ENCODE peak calls at places on chromosome 3, in four cellular contexts. E is AG04450, F is bronchial epithelial cell, R is GM12865. Y is an unnamed sample.
A peak's percentile ranks its signal among the peaks of the same experiment; 100 is the strongest.

GRCh38 chr3:25830373-25831305 is 40.7 kb downstream of the OXSM start:
- DNase-seq in E (no peak), F (no peak), R (no peak), Y (no peak)

GRCh38 chr3:160401301-160402095 is 2.0 kb downstream of the SMC4 start:
- DNase-seq in E (peak; percentile 55), F (peak; percentile 46), R (peak; percentile 45), Y (peak; percentile 71)

GRCh38 chr3:141274411-141275031 is 42.9 kb downstream of the PXYLP1 start:
- DNase-seq in E (no peak), F (no peak), R (no peak), Y (peak; percentile 11)

GRCh38 chr3:133895208-133896001 is at the start of gene RAB6B:
- DNase-seq in E (no peak), F (no peak), R (peak; percentile 21), Y (peak; percentile 39)

GRCh38 chr3:25592510-25592968 is 72.2 kb downstream of the TOP2B start:
- DNase-seq in E (no peak), F (peak; percentile 76), R (no peak), Y (peak; percentile 84)

GRCh38 chr3:72818092-72818721 is 30.0 kb downstream of the SHQ1 start:
- DNase-seq in E (no peak), F (peak; percentile 34), R (peak; percentile 17), Y (peak; percentile 34)

GRCh38 chr3:113312416-113312815 is 101.1 kb downstream of the BOC start:
- DNase-seq in E (no peak), F (no peak), R (no peak), Y (no peak)

GRCh38 chr3:42043116-42043796 is 47.9 kb upstream of the TRAK1 start:
- DNase-seq in E (no peak), F (no peak), R (no peak), Y (no peak)

GRCh38 chr3:197854596-197855343 is 63.7 kb downstream of the LRCH3 start:
- DNase-seq in E (peak; percentile 94), F (peak; percentile 92), R (no peak), Y (peak; percentile 92)

GRCh38 chr3:46359748-46360509 is 6.0 kb downstream of the CCR2 start:
- DNase-seq in E (no peak), F (no peak), R (peak; percentile 79), Y (peak; percentile 29)

GRCh38 chr3:61730058-61730457 is 168.7 kb downstream of the PTPRG start:
- DNase-seq in E (no peak), F (no peak), R (no peak), Y (no peak)

GRCh38 chr3:14876942-14877341 is 58.2 kb downstream of the FGD5 start:
- DNase-seq in E (no peak), F (peak; percentile 19), R (no peak), Y (peak; percentile 36)

GRCh38 chr3:128794067-128794768 is 68.2 kb downstream of the RAB7A start:
- DNase-seq in E (peak; percentile 23), F (peak; percentile 99), R (peak; percentile 45), Y (peak; percentile 98)

GRCh38 chr3:18307529-18307928 is 117.6 kb downstream of the SATB1 start:
- DNase-seq in E (no peak), F (peak; percentile 73), R (no peak), Y (peak; percentile 57)

GRCh38 chr3:72862314-72863090 is 14.3 kb upstream of the SHQ1 start:
- DNase-seq in E (no peak), F (no peak), R (no peak), Y (no peak)

GRCh38 chr3:122233109-122233952 is 49.9 kb downstream of the CASR start:
- DNase-seq in E (no peak), F (no peak), R (peak; percentile 87), Y (no peak)

GRCh38 chr3:117589454-117589853 is 879.9 kb downstream of the TUSC7 start:
- DNase-seq in E (no peak), F (peak; percentile 2), R (no peak), Y (no peak)

GRCh38 chr3:50248387-50248786 is 12.4 kb downstream of the GNAI2 start:
- DNase-seq in E (no peak), F (peak; percentile 71), R (no peak), Y (peak; percentile 76)

GRCh38 chr3:142053835-142054234 is 95.5 kb downstream of the TFDP2 start:
- DNase-seq in E (no peak), F (peak; percentile 4), R (no peak), Y (no peak)

GRCh38 chr3:186760141-186760813 is 23.1 kb upstream of the EIF4A2 start:
- DNase-seq in E (no peak), F (peak; percentile 99), R (no peak), Y (peak; percentile 97)

GRCh38 chr3:136251511-136251910 is 1.4 kb downstream of the PCCB start:
- DNase-seq in E (no peak), F (peak; percentile 30), R (no peak), Y (peak; percentile 63)

GRCh38 chr3:126782554-126782953 is 78.5 kb downstream of the CHCHD6 start:
- DNase-seq in E (peak; percentile 48), F (peak; percentile 99), R (no peak), Y (peak; percentile 98)

GRCh38 chr3:183230826-183231225 is 22.2 kb upstream of the B3GNT5 start:
- DNase-seq in E (no peak), F (no peak), R (no peak), Y (no peak)

GRCh38 chr3:30984855-30985793 is 90.7 kb upstream of the GADL1 start:
- DNase-seq in E (no peak), F (no peak), R (peak; percentile 10), Y (no peak)

GRCh38 chr3:44419159-44419922 is 58.1 kb downstream of the ZNF445 start:
- DNase-seq in E (no peak), F (no peak), R (no peak), Y (no peak)

GRCh38 chr3:55622116-55622515 is 135.0 kb upstream of the WNT5A start:
- DNase-seq in E (no peak), F (peak; percentile 52), R (peak; percentile 41), Y (peak; percentile 35)

GRCh38 chr3:68977486-68978167 is 35.9 kb downstream of the EOGT start:
- DNase-seq in E (no peak), F (no peak), R (no peak), Y (no peak)

GRCh38 chr3:188244395-188244861 is 90.5 kb downstream of the LPP start:
- DNase-seq in E (no peak), F (peak; percentile 82), R (no peak), Y (peak; percentile 74)

GRCh38 chr3:66642015-66642414 is 141.2 kb upstream of the LRIG1 start:
- DNase-seq in E (no peak), F (peak; percentile 34), R (no peak), Y (peak; percentile 27)

GRCh38 chr3:170724599-170724998 is 138.7 kb upstream of the SLC7A14 start:
- DNase-seq in E (no peak), F (peak; percentile 52), R (no peak), Y (peak; percentile 47)

GRCh38 chr3:192917258-192917507 is 473 bp downstream of the MB21D2 start:
- DNase-seq in E (no peak), F (no peak), R (no peak), Y (no peak)

GRCh38 chr3:191376742-191377141 is 46.4 kb upstream of the UTS2B start:
- DNase-seq in E (no peak), F (peak; percentile 46), R (no peak), Y (peak; percentile 71)

GRCh38 chr3:37863552-37863865 is 1.8 kb downstream of the CTDSPL start:
- DNase-seq in E (no peak), F (no peak), R (no peak), Y (no peak)

GRCh38 chr3:37862712-37863551 is 1.3 kb downstream of the CTDSPL start:
- DNase-seq in E (no peak), F (peak; percentile 37), R (no peak), Y (peak; percentile 47)

GRCh38 chr3:37862219-37862711 is 585 bp downstream of the CTDSPL start:
- DNase-seq in E (no peak), F (peak; percentile 42), R (no peak), Y (peak; percentile 67)

GRCh38 chr3:37859908-37860199 is 1.8 kb upstream of the CTDSPL start:
- DNase-seq in E (no peak), F (no peak), R (no peak), Y (no peak)

DNA sequence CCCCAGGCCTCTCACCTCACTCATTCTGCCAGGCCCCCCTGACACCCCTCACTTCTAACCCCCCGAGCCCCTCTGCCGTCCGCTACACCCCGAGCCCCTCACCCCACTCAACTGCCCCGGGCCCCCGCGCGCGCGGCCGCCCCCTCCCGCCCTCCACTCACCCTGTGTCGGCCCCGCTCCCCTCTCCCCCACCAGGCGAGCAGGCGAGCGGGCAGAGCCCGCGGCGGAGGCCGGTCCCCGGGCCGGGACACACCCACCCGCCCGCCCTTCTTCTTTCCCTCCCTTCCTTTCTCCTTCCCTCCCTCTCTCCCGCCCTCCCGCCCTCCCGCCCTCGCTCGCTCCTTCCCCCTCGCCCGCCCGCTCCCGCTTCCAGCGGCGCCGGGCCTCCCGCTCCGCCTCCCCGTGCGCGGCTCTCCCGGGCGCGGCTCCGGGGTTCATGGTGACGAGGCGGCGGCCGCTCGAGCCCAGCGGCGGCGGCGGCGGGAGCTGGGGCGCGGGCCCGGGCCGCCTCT is at the start of gene CTDSPL:
- DNase-seq in E (no peak), F (peak; percentile 21), R (no peak), Y (peak; percentile 72)
- H3K4me3 ChIP-seq in E (peak within 1 kb of the TSS; percentile 91), F (peak within 1 kb of the TSS; percentile 54), R (peak within 1 kb of the TSS; percentile 5), Y (peak within 1 kb of the TSS; percentile 69)

GRCh38 chr3:23712656-23713559 is 92.8 kb upstream of the UBE2E1 start:
- DNase-seq in E (peak; percentile 81), F (peak; percentile 28), R (no peak), Y (peak; percentile 42)
- TF ChIP-seq CTCF in E (peak; percentile 3), F (no peak), R (no peak), Y (no peak)

DNA sequence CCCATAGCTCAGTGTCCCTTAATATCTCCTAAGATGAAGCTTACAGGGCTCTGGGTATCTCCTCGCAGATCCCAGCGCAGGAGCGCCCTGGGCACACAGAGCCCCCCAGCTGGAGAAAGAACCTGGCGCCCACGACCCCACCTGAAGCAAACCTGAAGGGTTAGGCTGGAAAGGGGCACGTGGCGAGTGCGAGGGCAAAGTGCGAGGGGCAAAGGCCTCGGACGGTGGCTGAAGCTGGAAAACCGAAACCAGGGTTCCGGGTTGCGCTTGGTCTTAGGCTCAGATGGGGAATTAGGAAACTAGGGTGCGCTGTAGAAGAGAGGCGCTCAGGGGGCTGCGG is 3.9 kb downstream of the SOX14 start:
- DNase-seq in E (no peak), F (no peak), R (no peak), Y (no peak)
- H3K4me3 ChIP-seq in E (peak overlapping the region; percentile 29), F (peak overlapping the region; percentile 12), R (no peak overlapping the region), Y (peak overlapping the region; percentile 25)

DNA sequence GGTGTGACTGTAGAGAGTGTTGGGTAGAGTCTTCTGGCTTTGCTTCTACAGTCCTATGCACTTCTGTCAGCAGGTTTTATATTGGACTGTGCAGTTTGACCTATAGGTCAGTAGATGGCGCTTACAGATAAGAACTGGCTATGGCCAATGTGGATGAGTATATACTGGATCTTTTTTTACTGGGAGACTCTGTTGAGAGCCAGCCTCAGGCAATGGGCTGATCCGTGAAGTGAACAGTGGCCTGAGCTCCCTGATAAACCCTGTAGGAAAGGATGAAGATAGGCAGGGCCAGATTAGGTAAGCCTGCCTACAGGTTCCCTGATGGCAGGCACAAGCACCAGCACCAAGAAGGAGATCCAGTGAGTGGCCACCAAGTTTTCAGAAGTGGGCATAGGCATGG is 325.9 kb upstream of the SGO1 start:
- DNase-seq in E (peak; percentile 3), F (peak; percentile 61), R (peak; percentile 31), Y (peak; percentile 71)
- TF ChIP-seq CTCF in E (peak; percentile 71), F (peak; percentile 66), R (peak; percentile 64), Y (peak; percentile 86)

GRCh38 chr3:143120716-143121239 is 1.2 kb downstream of the CHST2 start:
- DNase-seq in E (no peak), F (no peak), R (peak; percentile 84), Y (peak; percentile 33)
- H3K4me3 ChIP-seq in E (peak overlapping the region; percentile 76), F (peak overlapping the region; percentile 70), R (peak overlapping the region; percentile 99), Y (peak overlapping the region; percentile 56)

GRCh38 chr3:32334675-32335074 is 57.0 kb upstream of the CMTM7 start:
- DNase-seq in E (no peak), F (peak; percentile 18), R (peak; percentile 40), Y (peak; percentile 22)
- TF ChIP-seq CTCF in E (peak; percentile 26), F (peak; percentile 36), R (peak; percentile 50), Y (peak; percentile 54)

Y was measured in epithelial cell of esophagus.